ENCODE peak calls at places on chromosomes 11 and 22, in seven cellular contexts. One of them, this sample, is unnamed.

GRCh38 chr11:105719073-105719846 is 109.4 kb downstream of the GRIA4 start:
- DNase-seq in K562: no peak
- DNase-seq in HepG2: peak
- DNase-seq in HCT116: peak
- DNase-seq in SK-N-SH: no peak
- DNase-seq in H1: no peak
- DNase-seq in GM12878: peak
- DNase-seq in this sample: peak

GRCh38 chr11:1608363-1608762 is at the start of gene KRTAP5-3:
- DNase-seq in K562: no peak
- DNase-seq in HepG2: no peak
- DNase-seq in HCT116: no peak
- DNase-seq in SK-N-SH: no peak
- DNase-seq in H1: no peak
- DNase-seq in GM12878: no peak
- DNase-seq in this sample: no peak

GRCh38 chr11:62139526-62140301 is 15.9 kb downstream of the INCENP start:
- DNase-seq in K562: no peak
- DNase-seq in HepG2: no peak
- DNase-seq in HCT116: no peak
- DNase-seq in SK-N-SH: peak
- DNase-seq in H1: no peak
- DNase-seq in GM12878: no peak
- DNase-seq in this sample: no peak

GRCh38 chr22:33811686-33812085 is 108.6 kb downstream of the LARGE1 start:
- DNase-seq in K562: no peak
- DNase-seq in HepG2: no peak
- DNase-seq in HCT116: no peak
- DNase-seq in SK-N-SH: no peak
- DNase-seq in H1: no peak
- DNase-seq in GM12878: no peak
- DNase-seq in this sample: no peak

GRCh38 chr11:58524232-58525036 is 16.5 kb upstream of the OR5B21 start:
- DNase-seq in K562: peak
- DNase-seq in HepG2: peak
- DNase-seq in HCT116: peak
- DNase-seq in SK-N-SH: peak
- DNase-seq in H1: no peak
- DNase-seq in GM12878: peak
- DNase-seq in this sample: peak

GRCh38 chr22:23939017-23939357 is 22.0 kb downstream of the GSTT2B start:
- DNase-seq in K562: no peak
- DNase-seq in HepG2: no peak
- DNase-seq in HCT116: no peak
- DNase-seq in SK-N-SH: no peak
- DNase-seq in H1: no peak
- DNase-seq in GM12878: no peak
- DNase-seq in this sample: no peak

GRCh38 chr11:135037828-135038227 is 625.8 kb upstream of the B3GAT1 start:
- DNase-seq in K562: no peak
- DNase-seq in HepG2: no peak
- DNase-seq in HCT116: no peak
- DNase-seq in SK-N-SH: no peak
- DNase-seq in H1: no peak
- DNase-seq in GM12878: no peak
- DNase-seq in this sample: no peak

GRCh38 chr11:36110698-36111410 is 167.0 kb downstream of the LDLRAD3 start:
- DNase-seq in K562: no peak
- DNase-seq in HepG2: no peak
- DNase-seq in HCT116: no peak
- DNase-seq in SK-N-SH: no peak
- DNase-seq in H1: no peak
- DNase-seq in GM12878: no peak
- DNase-seq in this sample: no peak

GRCh38 chr11:128187829-128188228 is 399.5 kb downstream of the ETS1 start:
- DNase-seq in K562: no peak
- DNase-seq in HepG2: no peak
- DNase-seq in HCT116: no peak
- DNase-seq in SK-N-SH: peak
- DNase-seq in H1: no peak
- DNase-seq in GM12878: no peak
- DNase-seq in this sample: no peak

GRCh38 chr22:35227248-35227647 is 30.0 kb upstream of the HMGXB4 start:
- DNase-seq in K562: no peak
- DNase-seq in HepG2: no peak
- DNase-seq in HCT116: no peak
- DNase-seq in SK-N-SH: no peak
- DNase-seq in H1: no peak
- DNase-seq in GM12878: no peak
- DNase-seq in this sample: no peak

GRCh38 chr11:121489823-121490222 is 37.1 kb upstream of the SORL1-AS1 start:
- DNase-seq in K562: no peak
- DNase-seq in HepG2: no peak
- DNase-seq in HCT116: no peak
- DNase-seq in SK-N-SH: no peak
- DNase-seq in H1: no peak
- DNase-seq in GM12878: no peak
- DNase-seq in this sample: no peak

GRCh38 chr11:2700415-2701211 is 819 bp upstream of the KCNQ1OT1 start:
- DNase-seq in K562: peak
- DNase-seq in HepG2: peak
- DNase-seq in HCT116: no peak
- DNase-seq in SK-N-SH: peak
- DNase-seq in H1: no peak
- DNase-seq in GM12878: peak
- DNase-seq in this sample: no peak

GRCh38 chr22:22720724-22721261 is 76.4 kb downstream of the GGTLC2 start:
- DNase-seq in K562: no peak
- DNase-seq in HepG2: no peak
- DNase-seq in HCT116: no peak
- DNase-seq in SK-N-SH: no peak
- DNase-seq in H1: no peak
- DNase-seq in GM12878: peak
- DNase-seq in this sample: no peak

GRCh38 chr22:42396621-42397331 is 35.4 kb downstream of the NFAM1 start:
- DNase-seq in K562: no peak
- DNase-seq in HepG2: no peak
- DNase-seq in HCT116: peak
- DNase-seq in SK-N-SH: no peak
- DNase-seq in H1: no peak
- DNase-seq in GM12878: no peak
- DNase-seq in this sample: no peak

GRCh38 chr11:82996966-82997606 is 74.6 kb downstream of the RAB30 start:
- DNase-seq in K562: no peak
- DNase-seq in HepG2: no peak
- DNase-seq in HCT116: no peak
- DNase-seq in SK-N-SH: no peak
- DNase-seq in H1: no peak
- DNase-seq in GM12878: peak
- DNase-seq in this sample: no peak

GRCh38 chr22:24437820-24438328 is 10.5 kb downstream of the ADORA2A start:
- DNase-seq in K562: no peak
- DNase-seq in HepG2: no peak
- DNase-seq in HCT116: no peak
- DNase-seq in SK-N-SH: peak
- DNase-seq in H1: no peak
- DNase-seq in GM12878: peak
- DNase-seq in this sample: peak

GRCh38 chr11:119702261-119702591 is 26.8 kb downstream of the NECTIN1 start:
- DNase-seq in K562: no peak
- DNase-seq in HepG2: no peak
- DNase-seq in HCT116: no peak
- DNase-seq in SK-N-SH: peak
- DNase-seq in H1: no peak
- DNase-seq in GM12878: no peak
- DNase-seq in this sample: no peak

GRCh38 chr11:111429066-111429506 is 50.0 kb upstream of the POU2AF1 start:
- DNase-seq in K562: peak
- DNase-seq in HepG2: peak
- DNase-seq in HCT116: peak
- DNase-seq in SK-N-SH: peak
- DNase-seq in H1: no peak
- DNase-seq in GM12878: no peak
- DNase-seq in this sample: no peak

GRCh38 chr11:7471071-7471470 is 14.2 kb upstream of the OLFML1 start:
- DNase-seq in K562: no peak
- DNase-seq in HepG2: no peak
- DNase-seq in HCT116: no peak
- DNase-seq in SK-N-SH: no peak
- DNase-seq in H1: no peak
- DNase-seq in GM12878: no peak
- DNase-seq in this sample: no peak

DNA sequence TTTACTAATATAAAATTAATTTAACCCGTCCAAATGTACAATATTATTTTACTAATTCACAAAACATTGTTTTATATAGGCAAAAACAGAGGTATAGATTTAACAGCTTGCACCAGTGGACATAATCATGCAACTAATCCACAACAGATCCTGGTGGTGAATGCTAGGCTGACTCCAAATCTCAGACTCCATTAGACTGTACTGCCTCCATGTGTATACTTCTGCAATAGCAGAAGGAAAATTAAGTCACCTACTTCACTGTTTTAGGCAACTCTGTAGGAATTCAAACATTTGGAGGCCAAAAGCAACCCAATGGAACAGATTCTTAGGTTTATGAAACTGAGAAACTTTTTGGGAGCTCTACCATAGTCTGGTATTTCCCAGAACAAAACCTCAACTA is 30.0 kb upstream of the RAB39A start:
- DNase-seq in K562: peak
- DNase-seq in HepG2: peak
- DNase-seq in HCT116: peak
- DNase-seq in SK-N-SH: peak
- DNase-seq in H1: no peak
- DNase-seq in GM12878: peak
- DNase-seq in this sample: peak
- TF ChIP-seq JUND in K562: no peak
- TF ChIP-seq JUND in HepG2: no peak
- TF ChIP-seq JUND in HCT116: no peak
- TF ChIP-seq JUND in SK-N-SH: no peak
- TF ChIP-seq JUND in H1: no peak
- TF ChIP-seq JUND in GM12878: no peak
- TF ChIP-seq JUND in this sample: no peak

GRCh38 chr11:16610213-16610737 is 128.2 kb upstream of the C11orf58 start:
- DNase-seq in K562: no peak
- DNase-seq in HepG2: no peak
- DNase-seq in HCT116: no peak
- DNase-seq in SK-N-SH: no peak
- DNase-seq in H1: no peak
- DNase-seq in GM12878: no peak
- DNase-seq in this sample: no peak

GRCh38 chr11:16607675-16608644 is 130.5 kb upstream of the C11orf58 start:
- DNase-seq in K562: peak
- DNase-seq in HepG2: no peak
- DNase-seq in HCT116: no peak
- DNase-seq in SK-N-SH: peak
- DNase-seq in H1: no peak
- DNase-seq in GM12878: no peak
- DNase-seq in this sample: no peak

GRCh38 chr11:16611395-16612233 is 126.8 kb upstream of the C11orf58 start:
- DNase-seq in K562: peak
- DNase-seq in HepG2: no peak
- DNase-seq in HCT116: no peak
- DNase-seq in SK-N-SH: peak
- DNase-seq in H1: no peak
- DNase-seq in GM12878: no peak
- DNase-seq in this sample: no peak

GRCh38 chr11:16610738-16611388 is 127.6 kb upstream of the C11orf58 start:
- DNase-seq in K562: no peak
- DNase-seq in HepG2: no peak
- DNase-seq in HCT116: no peak
- DNase-seq in SK-N-SH: no peak
- DNase-seq in H1: no peak
- DNase-seq in GM12878: no peak
- DNase-seq in this sample: no peak

DNA sequence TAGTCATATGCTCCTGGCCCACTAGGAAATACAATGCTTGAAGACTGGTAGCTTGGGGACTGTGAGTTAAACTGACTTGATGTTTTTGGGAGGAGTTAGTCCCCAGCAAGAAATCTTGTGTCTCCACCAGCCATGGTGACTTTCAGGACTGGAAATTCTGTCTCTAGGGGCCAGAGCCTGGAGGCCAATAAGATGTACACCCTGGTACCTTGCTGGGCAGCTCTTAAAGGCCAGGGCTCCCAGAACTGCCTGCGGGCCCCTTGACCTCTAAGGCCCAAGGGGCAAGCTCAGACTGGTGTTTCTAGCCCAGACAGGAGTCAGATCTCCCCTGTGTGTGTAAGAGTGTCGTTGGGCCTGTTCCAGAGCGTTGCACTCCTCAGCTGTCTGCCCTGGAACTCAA is 128.7 kb upstream of the C11orf58 start:
- DNase-seq in K562: no peak
- DNase-seq in HepG2: no peak
- DNase-seq in HCT116: no peak
- DNase-seq in SK-N-SH: no peak
- DNase-seq in H1: no peak
- DNase-seq in GM12878: no peak
- DNase-seq in this sample: no peak
- TF ChIP-seq JUND in K562: no peak
- TF ChIP-seq JUND in HepG2: no peak
- TF ChIP-seq JUND in HCT116: no peak
- TF ChIP-seq JUND in SK-N-SH: no peak
- TF ChIP-seq JUND in H1: no peak
- TF ChIP-seq JUND in GM12878: no peak
- TF ChIP-seq JUND in this sample: no peak

GRCh38 chr22:45064313-45065268 is 54.8 kb upstream of the PHF21B start:
- DNase-seq in K562: peak
- DNase-seq in HepG2: no peak
- DNase-seq in HCT116: no peak
- DNase-seq in SK-N-SH: no peak
- DNase-seq in H1: no peak
- DNase-seq in GM12878: peak
- DNase-seq in this sample: no peak
- TF ChIP-seq JUND in K562: peak
- TF ChIP-seq JUND in HepG2: no peak
- TF ChIP-seq JUND in HCT116: peak
- TF ChIP-seq JUND in SK-N-SH: no peak
- TF ChIP-seq JUND in H1: no peak
- TF ChIP-seq JUND in GM12878: no peak
- TF ChIP-seq JUND in this sample: no peak

DNA sequence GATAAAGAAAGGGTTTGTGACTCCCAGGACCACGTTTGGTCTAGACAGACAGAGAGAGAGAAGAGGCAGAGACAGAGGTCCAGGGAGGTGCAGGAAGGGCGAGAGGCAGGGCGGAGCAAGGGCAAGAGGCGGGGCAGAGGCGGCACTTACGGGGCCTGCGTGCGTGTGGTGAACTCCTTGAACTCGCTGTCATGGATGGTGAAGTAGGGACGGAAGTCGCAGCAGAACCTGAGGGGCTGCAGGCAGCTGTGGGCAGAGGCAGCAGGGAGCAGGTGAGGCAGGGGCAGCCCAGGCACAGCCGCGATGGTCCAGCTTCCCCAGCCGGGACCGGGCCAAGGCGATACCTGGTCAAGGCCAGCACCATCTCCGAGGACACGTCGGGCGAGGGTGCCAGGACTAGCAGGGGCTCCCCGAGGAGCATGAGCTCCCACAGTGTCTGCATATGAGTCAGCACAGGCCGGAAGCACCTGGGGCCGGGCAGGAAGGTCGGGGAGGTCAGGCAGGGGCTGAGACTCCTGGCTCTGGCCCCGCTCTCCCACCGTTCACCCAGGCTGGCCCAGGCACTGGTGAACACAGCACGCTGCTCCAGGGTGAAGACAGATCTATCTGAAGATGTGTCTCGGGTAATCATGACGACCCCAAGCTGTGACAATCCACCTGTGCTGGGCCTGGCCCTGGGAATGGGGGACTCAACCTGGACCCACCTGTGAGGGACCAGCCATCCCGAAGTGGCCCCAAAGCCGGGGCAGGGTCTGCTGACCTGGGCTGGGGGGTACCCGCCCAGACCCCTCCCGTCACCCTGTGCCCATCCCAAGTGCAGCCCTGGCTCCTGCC is 7.2 kb upstream of the PLXNB2 start:
- DNase-seq in K562: peak
- DNase-seq in HepG2: no peak
- DNase-seq in HCT116: no peak
- DNase-seq in SK-N-SH: peak
- DNase-seq in H1: no peak
- DNase-seq in GM12878: peak
- DNase-seq in this sample: no peak
- TF ChIP-seq JUND in K562: no peak
- TF ChIP-seq JUND in HepG2: no peak
- TF ChIP-seq JUND in HCT116: no peak
- TF ChIP-seq JUND in SK-N-SH: no peak
- TF ChIP-seq JUND in H1: no peak
- TF ChIP-seq JUND in GM12878: peak
- TF ChIP-seq JUND in this sample: no peak

This sample was measured in T47D.